ENCODE peak calls at places on chromosomes 3 and 15, in ten cellular contexts. I is transverse colon; Y is OCI-LY7; R is heart left ventricle; Q is CD4-positive, alpha-beta T cell; N is A549; O is Peyer's patch; T is ovary; H is MM.1S; E is A673. X is an unnamed sample.

GRCh38 chr3:151290673-151291072 is 12.3 kb upstream of the P2RY14 start:
- DNase-seq in E (peak; percentile 69), R (no peak), Y (no peak), Q (no peak), N (peak; percentile 48), I (no peak), H (no peak), T (no peak), O (no peak), X (no peak)

GRCh38 chr15:101159096-101159935 is 92.5 kb downstream of the CHSY1 start:
- DNase-seq in O (no peak), T (no peak), Y (no peak), E (peak; percentile 54), Q (no peak), I (no peak), N (no peak), H (no peak), R (no peak), X (no peak)

GRCh38 chr15:25247418-25248030 is 191.3 kb downstream of the UBE3A start:
- DNase-seq in T (no peak), E (no peak), Q (no peak), H (no peak), Y (no peak), R (peak; percentile 13), I (peak; percentile 1), N (no peak), O (no peak), X (no peak)

GRCh38 chr3:16203031-16203430 is 28.6 kb downstream of the GALNT15 start:
- DNase-seq in O (no peak), T (no peak), Q (no peak), H (no peak), Y (no peak), E (no peak), I (no peak), R (no peak), N (no peak), X (no peak)

GRCh38 chr15:74995779-74996765 is 709 bp downstream of the SCAMP5 start:
- DNase-seq in T (peak; percentile 44), Q (no peak), N (no peak), H (no peak), R (no peak), I (peak; percentile 45), E (no peak), Y (no peak), O (peak; percentile 64), X (no peak)

GRCh38 chr15:70036585-70037343 is 61.0 kb downstream of the TLE3 start:
- DNase-seq in R (peak; percentile 9), Y (peak; percentile 76), O (peak; percentile 49), E (no peak), I (peak; percentile 83), N (no peak), T (no peak), Q (no peak), H (peak; percentile 98), X (no peak)

GRCh38 chr15:90932660-90932991 is 277 bp upstream of the HDDC3 start:
- DNase-seq in R (no peak), N (no peak), H (no peak), Y (no peak), O (no peak), E (no peak), I (no peak), T (no peak), Q (no peak), X (no peak)

GRCh38 chr15:49458145-49458544 is 35.1 kb downstream of the FGF7 start:
- DNase-seq in Y (no peak), R (no peak), N (no peak), H (no peak), I (no peak), O (no peak), E (no peak), Q (no peak), T (no peak), X (no peak)

GRCh38 chr3:58861551-58861950 is 188.3 kb downstream of the CFAP20DC start:
- DNase-seq in H (no peak), T (no peak), E (no peak), R (no peak), I (no peak), Y (no peak), Q (no peak), N (no peak), O (no peak), X (no peak)

GRCh38 chr3:128011140-128011539 is 41.1 kb upstream of the SEC61A1 start:
- DNase-seq in I (peak; percentile 58), Q (no peak), Y (peak; percentile 13), T (no peak), H (no peak), O (peak; percentile 67), R (no peak), E (peak; percentile 65), N (peak; percentile 68), X (no peak)

GRCh38 chr3:46881819-46882376 is 4.4 kb downstream of the PTH1R start:
- DNase-seq in Q (no peak), H (no peak), Y (no peak), O (no peak), I (peak; percentile 19), R (no peak), N (no peak), E (peak; percentile 9), T (peak; percentile 76), X (no peak)
- H3K27ac ChIP-seq in Q (no peak overlapping the region), H (no peak overlapping the region), Y (no peak overlapping the region), O (peak overlapping the region; percentile 70), I (peak overlapping the region; percentile 74), R (peak overlapping the region; percentile 80), N (peak overlapping the region; percentile 76), E (no peak overlapping the region), T (peak overlapping the region; percentile 61), X (peak overlapping the region; percentile 74)

GRCh38 chr3:46936733-46937250 is 39.8 kb downstream of the CCDC12 start:
- DNase-seq in I (peak; percentile 4), Q (no peak), O (peak; percentile 15), T (no peak), H (no peak), Y (no peak), R (peak; percentile 22), N (no peak), E (no peak), X (no peak)

GRCh38 chr3:46934067-46934466 is 42.5 kb downstream of the CCDC12 start:
- DNase-seq in Y (no peak), H (no peak), Q (no peak), N (no peak), O (peak; percentile 11), T (peak; percentile 57), E (no peak), I (no peak), R (no peak), X (no peak)

GRCh38 chr3:46935989-46936620 is 40.4 kb downstream of the CCDC12 start:
- DNase-seq in E (no peak), N (no peak), Y (no peak), R (peak; percentile 19), H (no peak), T (no peak), Q (no peak), I (no peak), O (peak; percentile 45), X (no peak)

GRCh38 chr3:46934508-46935167 is 41.9 kb downstream of the CCDC12 start:
- DNase-seq in R (peak; percentile 85), Y (no peak), I (no peak), T (peak; percentile 63), N (peak; percentile 16), H (no peak), Q (no peak), O (no peak), E (no peak), X (no peak)

GRCh38 chr3:46935168-46935858 is 41.2 kb downstream of the CCDC12 start:
- DNase-seq in R (peak; percentile 95), E (peak; percentile 75), H (no peak), O (no peak), Y (no peak), I (peak; percentile 58), Q (no peak), N (peak; percentile 83), T (peak; percentile 80), X (peak; percentile 98)
- H3K27ac ChIP-seq in R (peak overlapping the region; percentile 82), E (peak overlapping the region; percentile 16), H (no peak overlapping the region), O (peak overlapping the region; percentile 77), Y (no peak overlapping the region), I (peak overlapping the region; percentile 74), Q (no peak overlapping the region), N (peak overlapping the region; percentile 88), T (peak overlapping the region; percentile 22), X (peak overlapping the region; percentile 85)

GRCh38 chr3:181880339-181880738 is 168.6 kb downstream of the SOX2 start:
- DNase-seq in I (no peak), O (no peak), Q (no peak), H (no peak), N (no peak), Y (no peak), E (peak; percentile 19), T (no peak), R (no peak), X (no peak)

GRCh38 chr3:181879926-181880325 is 168.2 kb downstream of the SOX2 start:
- DNase-seq in N (no peak), Y (no peak), H (no peak), I (no peak), O (no peak), E (peak; percentile 44), Q (no peak), T (no peak), R (no peak), X (no peak)
- H3K27ac ChIP-seq in N (no peak overlapping the region), Y (no peak overlapping the region), H (no peak overlapping the region), I (no peak overlapping the region), O (no peak overlapping the region), E (no peak overlapping the region), Q (no peak overlapping the region), T (no peak overlapping the region), R (no peak overlapping the region), X (no peak overlapping the region)

GRCh38 chr3:12944849-12945248 is 103.5 kb upstream of the RPL32 start:
- DNase-seq in H (no peak), Q (no peak), T (no peak), N (no peak), R (no peak), I (no peak), O (no peak), Y (no peak), E (no peak), X (no peak)
- H3K27ac ChIP-seq in H (no peak overlapping the region), Q (no peak overlapping the region), T (no peak overlapping the region), N (no peak overlapping the region), R (peak overlapping the region; percentile 26), I (no peak overlapping the region), O (no peak overlapping the region), Y (no peak overlapping the region), E (no peak overlapping the region), X (peak overlapping the region; percentile 80)

DNA sequence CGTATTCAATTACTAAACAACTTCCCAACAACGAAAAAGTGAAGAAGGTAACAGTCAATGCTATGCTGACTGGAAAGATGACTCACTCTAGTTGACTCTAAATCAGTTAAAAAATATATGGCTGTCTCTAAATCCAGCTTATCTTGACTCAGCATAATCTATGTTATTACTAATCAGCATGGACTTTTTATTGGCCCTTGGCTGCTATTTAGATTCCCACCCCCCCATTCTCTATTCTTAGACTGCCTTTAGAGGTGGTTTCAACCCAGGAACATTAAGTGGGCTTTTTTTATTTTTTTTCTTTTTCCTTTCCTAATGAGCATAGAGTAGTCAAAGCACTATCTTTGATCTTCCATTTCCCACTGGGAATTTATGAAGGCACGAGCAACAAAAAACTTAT is 1.9 kb downstream of the PCOLCE2 start:
- DNase-seq in O (no peak), H (no peak), T (no peak), Q (no peak), E (peak; percentile 46), N (peak; percentile 18), I (no peak), R (no peak), Y (no peak), X (no peak)
- H3K27ac ChIP-seq in O (no peak overlapping the region), H (no peak overlapping the region), T (no peak overlapping the region), Q (no peak overlapping the region), E (no peak overlapping the region), N (peak overlapping the region; percentile 89), I (no peak overlapping the region), R (no peak overlapping the region), Y (no peak overlapping the region), X (no peak overlapping the region)